ENCODE peak calls at places on chromosomes 3 and 15, in ten cellular contexts. D, Y, S, C, A, K, H, R, B and M are unnamed samples.

GRCh38 chr3:37163262-37164020 is 10.9 kb downstream of the LRRFIP2 start:
- DNase-seq in B (no peak), D (no peak), S (no peak), C (no peak), H (no peak), A (no peak), Y (no peak), K (peak), R (no peak), M (no peak)

GRCh38 chr15:57890351-57890750 is 175.2 kb downstream of the ALDH1A2 start:
- DNase-seq in B (no peak), S (no peak), R (no peak), D (no peak), Y (no peak), H (no peak), A (no peak), K (no peak), C (no peak), M (no peak)

GRCh38 chr15:68207176-68207935 is 2.2 kb upstream of the CALML4 start:
- DNase-seq in B (peak), C (no peak), A (no peak), H (no peak), K (no peak), S (no peak), R (peak), Y (no peak), D (no peak), M (no peak)

GRCh38 chr15:45091161-45091560 is 22.8 kb downstream of the DUOX2 start:
- DNase-seq in D (no peak), K (no peak), H (no peak), R (no peak), Y (no peak), S (no peak), A (no peak), B (no peak), C (peak), M (no peak)

GRCh38 chr15:40441012-40441735 is 421 bp downstream of the BAHD1 start:
- DNase-seq in K (peak), B (no peak), A (peak), Y (no peak), H (peak), S (no peak), D (no peak), R (peak), C (no peak), M (peak)

GRCh38 chr3:129278970-129279906 is 568 bp downstream of the HMCES start:
- DNase-seq in A (peak), D (peak), H (peak), Y (no peak), B (peak), C (peak), K (peak), S (peak), R (no peak), M (peak)

GRCh38 chr15:55993804-55994539 is 560 bp upstream of the NEDD4 start:
- DNase-seq in B (peak), A (no peak), K (no peak), C (peak), Y (no peak), H (no peak), S (no peak), R (peak), D (no peak), M (no peak)

GRCh38 chr3:160686955-160687535 is 10.1 kb downstream of the ARL14 start:
- DNase-seq in B (no peak), R (no peak), Y (no peak), H (peak), C (peak), A (no peak), K (no peak), S (no peak), D (no peak), M (peak)

GRCh38 chr15:63398456-63398855 is 16.8 kb upstream of the CA12 start:
- DNase-seq in C (no peak), R (no peak), S (no peak), B (no peak), D (no peak), H (no peak), A (no peak), Y (no peak), K (no peak), M (no peak)

GRCh38 chr3:184620799-184621119 is 59.2 kb downstream of the EPHB3 start:
- DNase-seq in K (no peak), R (no peak), Y (no peak), C (no peak), D (no peak), B (no peak), A (no peak), S (no peak), H (no peak), M (no peak)

GRCh38 chr15:64808785-64809453 is 16.5 kb downstream of the PIF1 start:
- DNase-seq in K (no peak), S (no peak), H (no peak), B (no peak), R (no peak), Y (no peak), A (no peak), C (no peak), D (no peak), M (no peak)

GRCh38 chr15:66496951-66497501 is 536 bp downstream of the SNAPC5 start:
- DNase-seq in H (no peak), K (no peak), R (peak), Y (no peak), S (no peak), B (peak), C (peak), D (peak), A (no peak), M (peak)

GRCh38 chr3:80035021-80035420 is 267.2 kb upstream of the ROBO1 start:
- DNase-seq in K (no peak), C (no peak), H (no peak), D (no peak), R (no peak), A (no peak), Y (no peak), B (no peak), S (no peak), M (no peak)

GRCh38 chr3:21894459-21895083 is 143.6 kb upstream of the ZNF385D start:
- DNase-seq in B (no peak), R (no peak), A (no peak), K (no peak), S (no peak), Y (no peak), H (peak), D (peak), C (peak), M (no peak)

GRCh38 chr3:36923981-36924747 is 20.7 kb downstream of the TRANK1 start:
- DNase-seq in H (no peak), D (no peak), S (no peak), B (no peak), R (no peak), Y (no peak), A (no peak), K (no peak), C (no peak), M (peak)

GRCh38 chr15:100833432-100834389 is 45.9 kb upstream of the ALDH1A3 start:
- DNase-seq in R (no peak), D (no peak), B (no peak), H (no peak), Y (no peak), C (no peak), K (no peak), S (no peak), A (no peak), M (peak)

GRCh38 chr3:140447991-140448390 is 229.9 kb upstream of the TRIM42 start:
- DNase-seq in Y (no peak), K (no peak), H (no peak), D (no peak), C (no peak), A (no peak), B (no peak), R (no peak), S (no peak), M (no peak)

GRCh38 chr3:143538577-143538981 is 309.7 kb downstream of the SLC9A9 start:
- DNase-seq in B (no peak), S (no peak), D (no peak), C (no peak), K (no peak), Y (no peak), H (no peak), R (no peak), A (no peak), M (no peak)

GRCh38 chr3:50157821-50158556 is 2.9 kb downstream of the SEMA3F start:
- DNase-seq in H (no peak), A (no peak), B (no peak), K (no peak), Y (no peak), R (peak), S (no peak), C (no peak), D (no peak), M (peak)

GRCh38 chr3:136802481-136802996 is 16.4 kb upstream of the SLC35G2 start:
- DNase-seq in B (no peak), D (no peak), A (no peak), C (no peak), S (no peak), K (no peak), H (no peak), Y (no peak), R (no peak), M (no peak)

GRCh38 chr3:27594096-27594690 is 110.0 kb upstream of the SLC4A7 start:
- DNase-seq in S (no peak), A (no peak), R (no peak), D (no peak), H (no peak), B (no peak), K (no peak), C (no peak), Y (no peak), M (no peak)

GRCh38 chr3:8318002-8318649 is 183.5 kb upstream of the LMCD1 start:
- DNase-seq in A (no peak), C (no peak), B (no peak), K (no peak), H (no peak), S (no peak), Y (no peak), D (no peak), R (no peak), M (no peak)

GRCh38 chr3:150830094-150830681 is 67.2 kb upstream of the SIAH2 start:
- DNase-seq in Y (no peak), S (no peak), H (peak), C (peak), R (no peak), A (no peak), K (no peak), D (no peak), B (no peak), M (peak)

GRCh38 chr15:45648521-45649200 is 13.8 kb downstream of the SQOR start:
- DNase-seq in Y (no peak), K (no peak), D (peak), S (peak), A (no peak), R (peak), B (peak), H (no peak), C (peak), M (no peak)

GRCh38 chr3:131713416-131714118 is 210.8 kb upstream of the MRPL3 start:
- DNase-seq in B (no peak), C (no peak), D (no peak), S (no peak), Y (no peak), H (no peak), R (no peak), K (no peak), A (no peak), M (no peak)

GRCh38 chr3:81218023-81218422 is 543.4 kb downstream of the GBE1 start:
- DNase-seq in B (no peak), C (peak), H (no peak), K (peak), D (no peak), R (no peak), A (no peak), Y (no peak), S (no peak), M (no peak)
- TF ChIP-seq CTCF in B (no peak), C (peak), H (no peak), K (no peak), D (peak), R (peak), A (no peak), Y (no peak), S (no peak), M (peak)

GRCh38 chr3:127825764-127826163 is 3.4 kb upstream of the MGLL start:
- DNase-seq in A (no peak), S (no peak), B (no peak), R (no peak), H (no peak), K (no peak), Y (no peak), D (no peak), C (no peak), M (no peak)
- TF ChIP-seq CTCF in A (no peak), S (no peak), B (no peak), R (no peak), H (no peak), K (no peak), Y (no peak), D (no peak), C (no peak), M (no peak)

GRCh38 chr3:141542989-141543388 is 56.2 kb downstream of the RASA2 start:
- DNase-seq in R (no peak), K (no peak), C (no peak), Y (no peak), H (no peak), A (no peak), D (no peak), B (no peak), S (no peak), M (no peak)
- TF ChIP-seq CTCF in R (no peak), K (peak), C (no peak), Y (peak), H (no peak), A (peak), D (no peak), B (no peak), S (no peak), M (peak)

DNA sequence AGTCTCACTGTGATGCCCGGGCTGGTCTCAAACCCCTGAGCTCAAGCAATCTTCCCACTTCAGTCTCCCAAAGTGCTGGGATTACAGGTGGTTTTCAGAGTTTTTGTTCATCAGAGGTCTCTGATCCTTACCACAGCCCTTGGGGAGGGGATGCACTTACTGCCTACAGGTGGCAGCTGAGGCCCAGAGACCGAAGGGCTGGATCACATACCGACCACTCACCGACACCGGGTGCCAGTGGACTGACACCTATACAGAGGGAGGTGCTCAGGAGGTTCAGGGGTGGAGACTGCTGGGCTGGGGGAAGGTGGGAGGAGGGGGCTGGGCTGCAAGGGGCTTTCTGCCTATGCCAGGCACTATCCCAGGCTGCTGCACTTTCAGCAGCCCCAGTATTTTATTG is 19.5 kb downstream of the DUSP7 start:
- DNase-seq in C (no peak), H (no peak), A (no peak), B (no peak), D (no peak), K (no peak), Y (no peak), R (no peak), S (no peak), M (peak)
- TF ChIP-seq CTCF in C (no peak), H (no peak), A (no peak), B (no peak), D (no peak), K (no peak), Y (no peak), R (peak), S (no peak), M (peak)

GRCh38 chr3:138946554-138947302 is at the start of the genes FOXL2 and FOXL2NB:
- DNase-seq in C (peak), D (peak), Y (no peak), K (peak), S (peak), A (peak), R (no peak), H (peak), B (peak), M (no peak)
- TF ChIP-seq CTCF in C (no peak), D (no peak), Y (no peak), K (no peak), S (no peak), A (no peak), R (peak), H (no peak), B (no peak), M (no peak)

DNA sequence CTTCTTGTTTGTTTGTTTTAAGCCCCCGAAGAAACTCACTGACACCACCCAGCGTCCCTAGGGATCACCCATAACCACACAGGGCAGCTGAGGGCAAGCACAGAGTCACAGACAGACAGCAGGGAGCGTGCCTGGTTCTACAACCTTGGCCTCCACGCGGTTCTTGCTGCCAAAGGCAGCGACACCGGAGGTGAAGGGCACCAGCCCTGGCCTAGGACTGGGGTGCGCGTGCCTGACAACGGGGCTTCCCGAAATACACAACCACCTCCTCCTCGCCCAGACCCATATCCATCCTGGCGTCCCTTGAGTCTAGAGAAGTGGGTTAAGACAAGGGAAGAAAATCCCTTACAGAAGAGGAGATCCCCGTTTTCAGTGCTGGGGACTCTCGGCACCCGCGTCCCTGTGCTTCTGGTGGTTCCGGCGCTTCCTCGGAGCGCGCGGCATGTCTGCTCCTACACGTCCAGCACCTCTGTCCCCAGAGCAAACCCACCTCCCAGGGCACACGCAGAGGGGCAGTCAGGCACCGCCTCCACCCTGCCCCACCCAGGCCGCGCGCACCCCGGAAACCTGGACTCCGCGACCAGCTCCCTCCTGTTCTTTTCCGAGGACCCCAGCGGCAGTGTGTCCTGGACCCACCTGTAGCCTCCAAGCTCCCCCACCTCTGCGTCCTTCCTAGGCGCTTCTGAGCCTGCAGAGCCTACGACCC is 911 bp downstream of the RFTN1 start:
- DNase-seq in R (no peak), D (peak), S (peak), B (peak), A (peak), Y (no peak), K (peak), C (no peak), H (peak), M (peak)
- TF ChIP-seq CTCF in R (no peak), D (no peak), S (no peak), B (no peak), A (no peak), Y (no peak), K (no peak), C (no peak), H (no peak), M (peak)

DNA sequence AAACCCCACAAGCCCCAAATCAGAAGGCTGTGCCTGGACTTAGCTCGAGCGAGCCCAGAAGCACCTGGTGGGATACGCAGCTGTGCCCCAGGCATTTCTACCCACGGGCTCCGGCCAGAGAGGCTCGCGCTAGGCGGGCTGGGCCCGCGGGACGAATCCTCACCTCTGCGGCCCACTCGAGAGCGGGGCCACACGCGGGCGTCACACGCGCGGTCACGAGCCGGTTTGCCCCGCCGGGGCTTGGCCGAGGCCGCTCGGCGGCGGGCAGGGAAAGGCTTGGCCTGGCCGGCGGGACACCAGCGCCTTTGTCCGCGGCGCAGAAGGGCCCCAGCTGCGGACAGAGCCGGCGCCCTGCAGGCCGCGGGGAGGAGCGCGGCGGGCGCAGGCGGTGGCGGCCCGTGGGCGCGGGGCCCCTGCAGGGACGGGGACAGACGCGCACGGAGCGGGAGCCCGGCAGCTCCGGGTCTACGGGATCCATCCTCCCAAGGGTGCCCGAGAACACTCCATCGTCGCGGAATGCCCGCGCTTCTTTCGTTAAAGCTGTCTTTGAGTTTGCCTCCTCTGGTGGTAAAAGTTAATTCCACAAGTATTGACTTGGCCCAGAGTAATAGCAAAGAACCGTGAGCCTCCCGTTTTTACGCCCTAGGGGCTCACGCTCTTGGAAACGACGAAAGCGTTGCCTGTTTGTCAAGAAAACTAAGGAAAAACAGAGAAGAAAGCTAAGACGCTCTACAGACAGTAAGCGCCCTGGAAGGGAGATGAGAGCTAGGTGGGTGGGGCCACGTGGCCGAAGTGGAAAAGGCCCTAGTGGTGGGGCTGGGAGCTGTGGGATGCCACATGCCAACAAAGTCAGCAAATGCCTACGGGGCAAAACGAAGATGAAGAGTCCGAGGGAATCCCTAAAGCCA is 26.4 kb downstream of the TYRO3 start:
- DNase-seq in H (peak), K (peak), S (peak), B (peak), D (peak), Y (no peak), C (peak), A (peak), R (no peak), M (no peak)
- TF ChIP-seq CTCF in H (peak), K (no peak), S (peak), B (peak), D (peak), Y (no peak), C (peak), A (peak), R (peak), M (no peak)

GRCh38 chr3:13282986-13283876 is 136.9 kb downstream of the NUP210 start:
- DNase-seq in Y (no peak), R (peak), B (no peak), H (peak), D (peak), C (peak), A (no peak), K (peak), S (peak), M (no peak)
- TF ChIP-seq CTCF in Y (no peak), R (peak), B (peak), H (peak), D (peak), C (peak), A (no peak), K (peak), S (peak), M (no peak)

GRCh38 chr3:155465664-155466063 is 172.2 kb upstream of the STRIT1 start:
- DNase-seq in R (no peak), A (no peak), K (no peak), C (peak), D (no peak), B (no peak), S (no peak), Y (no peak), H (no peak), M (no peak)
- TF ChIP-seq CTCF in R (no peak), A (no peak), K (no peak), C (no peak), D (no peak), B (no peak), S (no peak), Y (no peak), H (no peak), M (no peak)